ENCODE peak calls at places on chromosome 13, in ten cellular contexts. G, X, E, S, H, Z, I, V, N and D are unnamed samples.
A peak's percentile ranks its signal among the peaks of the same experiment; 100 is the strongest.

GRCh38 chr13:85935868-85936467 is 136.7 kb upstream of the SLITRK6 start:
- DNase-seq in S (no peak), E (no peak), I (no peak), G (no peak), X (no peak), H (no peak), V (no peak), N (no peak), Z (no peak), D (no peak)

GRCh38 chr13:64684685-64685431 is 2545.3 kb downstream of the PCDH9 start:
- DNase-seq in S (no peak), X (no peak), E (peak; percentile 34), I (no peak), Z (no peak), N (no peak), V (no peak), G (no peak), H (no peak), D (no peak)

GRCh38 chr13:113145496-113145895 is 13.0 kb upstream of the PROZ start:
- DNase-seq in Z (no peak), N (no peak), X (no peak), V (no peak), S (no peak), G (no peak), E (no peak), I (no peak), H (no peak), D (no peak)

GRCh38 chr13:34933349-34933748 is 8.7 kb upstream of the NBEA start:
- DNase-seq in E (no peak), N (no peak), H (peak; percentile 75), X (no peak), G (no peak), V (no peak), I (no peak), S (no peak), Z (no peak), D (no peak)

GRCh38 chr13:106555631-106556328 is 12.2 kb downstream of the ARGLU1 start:
- DNase-seq in S (no peak), V (no peak), E (no peak), H (no peak), G (no peak), X (no peak), I (no peak), N (no peak), Z (no peak), D (no peak)

GRCh38 chr13:28394422-28394821 is 100.5 kb downstream of the FLT1 start:
- DNase-seq in V (no peak), N (peak; percentile 35), H (peak; percentile 25), X (no peak), G (peak; percentile 65), Z (no peak), E (peak; percentile 23), S (no peak), I (no peak), D (no peak)

GRCh38 chr13:31733709-31734108 is 5.6 kb upstream of the RXFP2 start:
- DNase-seq in I (no peak), N (no peak), H (no peak), X (no peak), G (no peak), S (no peak), V (no peak), Z (no peak), E (no peak), D (no peak)

GRCh38 chr13:100175078-100175802 is 86.3 kb downstream of the PCCA start:
- DNase-seq in G (no peak), S (no peak), V (no peak), H (no peak), I (no peak), E (no peak), Z (no peak), N (no peak), X (no peak), D (no peak)

GRCh38 chr13:93249259-93249917 is 22.8 kb downstream of the GPC6 start:
- DNase-seq in G (peak; percentile 87), V (no peak), E (peak; percentile 87), Z (no peak), S (no peak), I (no peak), H (peak; percentile 85), N (peak; percentile 88), X (no peak), D (no peak)

GRCh38 chr13:44171861-44172260 is 201.8 kb upstream of the SERP2 start:
- DNase-seq in V (peak; percentile 27), S (no peak), H (no peak), N (no peak), X (no peak), I (no peak), G (no peak), Z (no peak), E (no peak), D (no peak)

DNA sequence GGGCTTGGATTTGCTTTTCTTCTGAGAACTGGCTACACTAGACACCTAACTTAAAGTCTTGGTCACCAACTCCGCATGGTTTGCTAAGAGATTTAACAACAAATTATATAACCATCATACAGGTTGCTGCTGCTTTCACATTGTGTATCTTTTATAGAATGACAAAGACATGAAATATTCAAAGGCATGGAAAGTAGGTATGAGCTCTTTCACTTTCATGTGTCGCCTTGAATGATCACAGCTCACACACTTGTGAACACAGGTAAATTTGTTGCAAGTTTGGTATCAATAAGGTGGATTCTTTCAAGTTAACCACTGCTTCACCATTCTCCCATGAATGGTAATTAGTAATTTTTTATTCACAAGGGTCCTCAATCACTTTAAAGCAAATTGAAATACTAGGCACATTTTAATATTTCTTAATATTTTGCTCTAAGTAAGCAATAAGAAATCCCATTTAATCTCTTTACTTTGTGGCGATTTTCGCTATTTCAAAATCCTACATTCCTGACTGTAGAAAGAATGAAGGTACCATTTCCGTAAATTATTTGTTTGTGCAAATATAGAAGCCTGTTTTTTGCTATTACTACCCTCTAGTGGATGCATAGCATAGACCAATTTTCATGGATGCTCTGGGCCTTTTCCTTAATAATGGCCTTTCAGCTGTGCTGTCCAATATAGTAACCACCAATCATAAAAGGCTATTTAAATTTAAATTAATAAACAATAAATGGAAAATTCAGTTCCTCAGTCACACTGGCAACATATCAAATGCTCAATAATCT is 45.5 kb upstream of the FREM2 start:
- DNase-seq in V (no peak), H (peak; percentile 36), S (no peak), G (no peak), I (no peak), X (no peak), N (no peak), Z (no peak), E (peak; percentile 6), D (no peak)
- TF ChIP-seq CTCF in V (no peak), H (peak; percentile 56), S (no peak), G (peak; percentile 60), I (no peak), X (no peak), N (peak; percentile 41), Z (peak; percentile 43), E (peak; percentile 11), D (peak; percentile 51)

GRCh38 chr13:42883771-42884170 is 102.4 kb downstream of the FAM216B start:
- DNase-seq in N (peak; percentile 71), S (no peak), Z (no peak), E (peak; percentile 79), X (no peak), I (no peak), G (peak; percentile 42), H (peak; percentile 30), V (no peak), D (no peak)
- TF ChIP-seq CTCF in N (peak; percentile 17), S (no peak), Z (no peak), E (peak; percentile 12), X (no peak), I (peak; percentile 40), G (peak; percentile 26), H (peak; percentile 40), V (no peak), D (no peak)

GRCh38 chr13:98869408-98870090 is 108.3 kb downstream of the DOCK9 start:
- DNase-seq in N (no peak), V (no peak), I (no peak), E (peak; percentile 24), X (no peak), G (no peak), Z (no peak), H (peak; percentile 5), S (no peak), D (no peak)
- TF ChIP-seq CTCF in N (peak; percentile 23), V (no peak), I (peak; percentile 32), E (peak; percentile 24), X (no peak), G (peak; percentile 71), Z (peak; percentile 32), H (peak; percentile 57), S (no peak), D (peak; percentile 49)

GRCh38 chr13:51255556-51255955 is 33.4 kb downstream of the FAM124A start:
- DNase-seq in X (no peak), H (no peak), V (no peak), E (no peak), Z (no peak), G (no peak), S (no peak), N (no peak), I (no peak), D (no peak)

GRCh38 chr13:51260154-51260553 is 38.0 kb downstream of the FAM124A start:
- DNase-seq in S (no peak), N (no peak), X (no peak), E (no peak), I (no peak), G (no peak), V (no peak), Z (no peak), H (no peak), D (no peak)

GRCh38 chr13:51259359-51259645 is 37.1 kb downstream of the FAM124A start:
- DNase-seq in Z (no peak), S (no peak), V (no peak), X (no peak), H (no peak), N (no peak), E (no peak), I (no peak), G (no peak), D (no peak)

GRCh38 chr13:51258612-51259358 is 36.6 kb downstream of the FAM124A start:
- DNase-seq in Z (no peak), V (no peak), H (no peak), X (no peak), N (no peak), E (no peak), G (no peak), I (no peak), S (no peak), D (peak; percentile 14)

GRCh38 chr13:51257187-51257586 is 35.0 kb downstream of the FAM124A start:
- DNase-seq in H (no peak), X (no peak), V (no peak), G (no peak), E (no peak), S (no peak), I (no peak), N (no peak), Z (no peak), D (no peak)
- TF ChIP-seq CTCF in H (peak; percentile 11), X (no peak), V (no peak), G (no peak), E (peak; percentile 8), S (no peak), I (no peak), N (no peak), Z (no peak), D (no peak)